ENCODE peak calls at places on chromosome X, in six cellular contexts. Q is aorta, L is GM06990, X is AG08395, V is sciatic nerve, R is GM04504. I is an unnamed sample.

GRCh38 chrX:136147320-136147901 is at the start of gene FHL1:
- DNase-seq in L (no peak), X (peak), Q (peak), R (no peak), V (peak), I (no peak)

GRCh38 chrX:45198706-45199105 is 2.0 kb downstream of the DIPK2B start:
- DNase-seq in V (no peak), X (no peak), L (no peak), R (no peak), Q (no peak), I (no peak)

GRCh38 chrX:21524008-21524407 is 134.1 kb downstream of the KLHL34 start:
- DNase-seq in Q (no peak), R (no peak), L (no peak), X (no peak), V (no peak), I (no peak)

GRCh38 chrX:119004920-119005524 is 30.6 kb downstream of the LONRF3 start:
- DNase-seq in V (peak), Q (peak), L (peak), X (peak), R (peak), I (no peak)

GRCh38 chrX:150236304-150236703 is 126.8 kb upstream of the MAMLD1 start:
- DNase-seq in X (peak), L (no peak), V (no peak), R (no peak), Q (no peak), I (peak)

GRCh38 chrX:41265615-41266014 is 68.3 kb upstream of the DDX3X start:
- DNase-seq in X (peak), V (no peak), L (no peak), Q (no peak), R (peak), I (no peak)

GRCh38 chrX:47166126-47166525 is 21.1 kb downstream of the RBM10 start:
- DNase-seq in X (no peak), V (peak), L (no peak), R (no peak), Q (no peak), I (no peak)

GRCh38 chrX:28312965-28313364 is 274.3 kb upstream of the IL1RAPL1 start:
- DNase-seq in V (no peak), X (no peak), L (no peak), Q (no peak), R (no peak), I (no peak)

GRCh38 chrX:45775462-45775861 is 574.8 kb upstream of the DIPK2B start:
- DNase-seq in Q (no peak), X (peak), R (peak), V (no peak), L (no peak), I (no peak)

GRCh38 chrX:119685225-119686066 is 7.5 kb downstream of the SEPTIN6 start:
- DNase-seq in R (no peak), Q (no peak), V (peak), L (peak), X (no peak), I (no peak)

GRCh38 chrX:31420302-31420701 is 348.5 kb upstream of the FTHL17 start:
- DNase-seq in R (no peak), X (no peak), V (no peak), L (peak), Q (no peak), I (no peak)

GRCh38 chrX:41381685-41382084 is 47.7 kb downstream of the DDX3X start:
- DNase-seq in R (peak), L (no peak), V (peak), X (peak), Q (no peak), I (no peak)

GRCh38 chrX:82756272-82756671 is 751.8 kb upstream of the POU3F4 start:
- DNase-seq in V (no peak), L (no peak), X (no peak), R (no peak), Q (no peak), I (no peak)

GRCh38 chrX:148382983-148383382 is 117.4 kb upstream of the AFF2 start:
- DNase-seq in R (no peak), V (no peak), X (no peak), L (no peak), Q (no peak), I (no peak)

I was measured in esophagus muscularis mucosa.